ENCODE peak calls at places on chromosome 13, in five cellular contexts. R, J, H, F and X are unnamed samples.

GRCh38 chr13:71210861-71211260 is 656.1 kb downstream of the DACH1 start:
- DNase-seq in R (no peak), F (no peak), H (no peak), J (no peak), X (no peak)

GRCh38 chr13:35814573-35814972 is 316.6 kb downstream of the DCLK1 start:
- DNase-seq in J (no peak), R (no peak), F (no peak), H (no peak), X (no peak)

GRCh38 chr13:41696163-41697003 is 239.0 kb downstream of the RGCC start:
- DNase-seq in R (peak; percentile 92), J (no peak), H (no peak), F (no peak), X (no peak)

GRCh38 chr13:71485913-71486312 is 381.1 kb downstream of the DACH1 start:
- DNase-seq in R (no peak), H (no peak), F (no peak), J (no peak), X (no peak)

GRCh38 chr13:43319617-43320444 is 296.4 kb downstream of the DNAJC15 start:
- DNase-seq in F (no peak), H (no peak), J (no peak), R (no peak), X (no peak)

GRCh38 chr13:91212229-91212628 is 135.3 kb upstream of the MIR17HG start:
- DNase-seq in R (no peak), H (no peak), F (no peak), J (no peak), X (no peak)

GRCh38 chr13:22256111-22256639 is 585.3 kb downstream of the FGF9 start:
- DNase-seq in R (no peak), H (no peak), J (no peak), F (no peak), X (no peak)

GRCh38 chr13:94967183-94968039 is 255.1 kb upstream of the SOX21 start:
- DNase-seq in J (no peak), H (no peak), R (no peak), F (no peak), X (no peak)

GRCh38 chr13:51895906-51896888 is 34.4 kb downstream of the CCDC70 start:
- DNase-seq in F (peak; percentile 54), J (peak; percentile 40), R (peak; percentile 61), H (peak; percentile 71), X (peak; percentile 77)

GRCh38 chr13:73171926-73172325 is 113.1 kb downstream of the KLF5 start:
- DNase-seq in F (no peak), H (no peak), J (no peak), R (peak; percentile 46), X (no peak)

GRCh38 chr13:92513672-92514071 is 712.9 kb upstream of the GPC6 start:
- DNase-seq in R (peak; percentile 6), J (no peak), H (no peak), F (no peak), X (no peak)

GRCh38 chr13:101019126-101019525 is 344.5 kb upstream of the TMTC4 start:
- DNase-seq in J (no peak), F (no peak), R (no peak), H (no peak), X (no peak)

GRCh38 chr13:31982540-31982939 is 49.0 kb upstream of the FRY start:
- DNase-seq in J (peak; percentile 72), H (peak; percentile 88), R (peak; percentile 95), F (peak; percentile 89), X (peak; percentile 41)

GRCh38 chr13:23383151-23383550 is 50.4 kb downstream of the SACS start:
- DNase-seq in J (no peak), F (no peak), H (no peak), R (no peak), X (no peak)

GRCh38 chr13:91347212-91347995 is at the start of gene MIR17HG:
- DNase-seq in R (peak; percentile 72), F (peak; percentile 93), J (peak; percentile 82), H (peak; percentile 96), X (peak; percentile 94)

GRCh38 chr13:107838592-107839161 is 376.7 kb downstream of the LIG4 start:
- DNase-seq in J (no peak), R (no peak), F (no peak), H (no peak), X (no peak)

GRCh38 chr13:44685641-44686040 is 109.5 kb upstream of the TSC22D1 start:
- DNase-seq in F (no peak), H (no peak), R (no peak), J (no peak), X (no peak)

GRCh38 chr13:39530996-39531395 is 72.0 kb downstream of the LHFPL6 start:
- DNase-seq in R (peak; percentile 14), F (no peak), J (no peak), H (no peak), X (no peak)

GRCh38 chr13:70424428-70424827 is 316.2 kb upstream of the KLHL1 start:
- DNase-seq in J (no peak), H (no peak), R (no peak), F (no peak), X (no peak)

GRCh38 chr13:22144806-22145205 is 473.9 kb downstream of the FGF9 start:
- DNase-seq in F (no peak), H (no peak), J (no peak), R (no peak), X (no peak)

GRCh38 chr13:114142640-114143490 is 10.4 kb upstream of the RASA3 start:
- DNase-seq in H (peak; percentile 90), R (peak; percentile 65), J (no peak), F (peak; percentile 70), X (peak; percentile 76)

GRCh38 chr13:100497394-100497793 is 91.2 kb downstream of the GGACT start:
- DNase-seq in R (peak; percentile 73), F (no peak), H (no peak), J (no peak), X (no peak)

GRCh38 chr13:107222619-107223018 is 654.7 kb upstream of the ARGLU1 start:
- DNase-seq in F (no peak), H (no peak), R (no peak), J (no peak), X (no peak)

GRCh38 chr13:32548837-32549236 is 10.2 kb upstream of the N4BP2L2 start:
- DNase-seq in J (no peak), R (peak; percentile 41), F (no peak), H (no peak), X (no peak)

GRCh38 chr13:99059498-99060070 is 81.7 kb upstream of the DOCK9 start:
- DNase-seq in H (no peak), R (no peak), J (no peak), F (no peak), X (no peak)
- H3K4me1 ChIP-seq in H (no peaks in the 10 kb centered on the region), R (peaks cover 7% of the 10 kb centered on the region), J (peaks cover 41% of the 10 kb centered on the region), F (peaks cover 62% of the 10 kb centered on the region), X (no peaks in the 10 kb centered on the region)

GRCh38 chr13:24716011-24716410 is 35.8 kb downstream of the ATP12A start:
- DNase-seq in R (no peak), J (no peak), F (no peak), H (no peak), X (no peak)
- TF ChIP-seq CTCF in R (no peak), J (no peak), F (no peak), H (no peak), X (no peak)

GRCh38 chr13:34513526-34513925 is 428.5 kb upstream of the NBEA start:
- DNase-seq in F (no peak), J (no peak), R (no peak), H (no peak), X (no peak)
- H3K4me1 ChIP-seq in F (no peaks in the 10 kb centered on the region), J (no peaks in the 10 kb centered on the region), R (no peaks in the 10 kb centered on the region), H (no peaks in the 10 kb centered on the region), X (no peaks in the 10 kb centered on the region)

GRCh38 chr13:49584771-49585182 is 581 bp downstream of the RCBTB1 start:
- DNase-seq in J (no peak), R (peak; percentile 6), H (no peak), F (no peak), X (no peak)
- TF ChIP-seq CTCF in J (no peak), R (no peak), H (no peak), F (no peak), X (no peak)

GRCh38 chr13:109651854-109652253 is 134.5 kb downstream of the IRS2 start:
- DNase-seq in J (no peak), F (no peak), H (peak; percentile 50), R (no peak), X (no peak)
- H3K4me1 ChIP-seq in J (peaks cover 19% of the 10 kb centered on the region), F (peaks cover 12% of the 10 kb centered on the region), H (no peaks in the 10 kb centered on the region), R (no peaks in the 10 kb centered on the region), X (no peaks in the 10 kb centered on the region)

GRCh38 chr13:30857018-30857417 is 49.1 kb upstream of the MEDAG start:
- DNase-seq in H (peak; percentile 30), J (no peak), F (no peak), R (no peak), X (no peak)
- TF ChIP-seq CTCF in H (no peak), J (no peak), F (no peak), R (no peak), X (no peak)

GRCh38 chr13:110387451-110388140 is 80.5 kb downstream of the COL4A2 start:
- DNase-seq in H (no peak), F (no peak), J (no peak), R (peak; percentile 84), X (peak; percentile 55)

GRCh38 chr13:110392510-110393233 is 85.6 kb downstream of the COL4A2 start:
- DNase-seq in J (no peak), F (no peak), H (no peak), R (peak; percentile 78), X (no peak)

GRCh38 chr13:110388141-110388943 is 81.3 kb downstream of the COL4A2 start:
- DNase-seq in H (no peak), F (peak; percentile 56), R (peak; percentile 83), J (no peak), X (peak; percentile 34)

GRCh38 chr13:110391273-110391672 is 84.2 kb downstream of the COL4A2 start:
- DNase-seq in H (no peak), F (no peak), J (no peak), R (peak; percentile 76), X (no peak)

GRCh38 chr13:110390572-110390971 is 83.5 kb downstream of the COL4A2 start:
- DNase-seq in F (no peak), R (peak; percentile 97), H (no peak), J (no peak), X (no peak)
- H3K4me1 ChIP-seq in F (peaks cover 18% of the 10 kb centered on the region), R (peaks cover 47% of the 10 kb centered on the region), H (no peaks in the 10 kb centered on the region), J (peaks cover 65% of the 10 kb centered on the region), X (no peaks in the 10 kb centered on the region)